ENCODE peak calls at places on chromosomes 12 and 14, in eight cellular contexts. I is left ventricle myocardium inferior, C is progenitor cell of endocrine pancreas, T is AG09309, E is psoas muscle, A is prostate gland, L is glutamatergic neuron, B is choroid plexus epithelial cell. D is an unnamed sample.

GRCh38 chr12:68871899-68872298 is 61.1 kb downstream of the CPM start:
- DNase-seq in C (no peak), I (no peak), E (no peak), T (no peak), L (no peak), A (no peak), B (peak; percentile 77), D (no peak)

GRCh38 chr12:55019784-55020183 is at the start of gene NEUROD4:
- DNase-seq in I (peak; percentile 19), E (peak; percentile 54), C (peak; percentile 75), A (peak; percentile 16), T (peak; percentile 16), L (peak; percentile 89), B (peak; percentile 81), D (peak; percentile 86)

GRCh38 chr12:69966409-69966808 is 141.4 kb downstream of the MYRFL start:
- DNase-seq in I (peak; percentile 50), A (no peak), L (no peak), E (peak; percentile 75), B (peak; percentile 20), T (no peak), C (no peak), D (no peak)

GRCh38 chr12:12533238-12533829 is 29.3 kb downstream of the DUSP16 start:
- DNase-seq in B (peak; percentile 50), A (no peak), C (no peak), L (no peak), T (no peak), I (peak; percentile 34), E (no peak), D (no peak)

GRCh38 chr14:52314521-52315354 is 626 bp downstream of the PTGER2 start:
- DNase-seq in A (no peak), C (peak; percentile 18), E (peak; percentile 61), T (no peak), B (peak; percentile 40), L (peak; percentile 38), I (peak; percentile 26), D (peak; percentile 50)

GRCh38 chr12:10221846-10222245 is 9.2 kb downstream of the GABARAPL1 start:
- DNase-seq in L (no peak), B (no peak), E (no peak), T (no peak), I (no peak), C (no peak), A (no peak), D (no peak)

GRCh38 chr12:117733292-117733805 is 235.4 kb downstream of the KSR2 start:
- DNase-seq in I (no peak), L (no peak), E (no peak), C (no peak), A (no peak), B (no peak), T (no peak), D (no peak)

GRCh38 chr14:72677664-72678063 is 216.2 kb downstream of the DPF3 start:
- DNase-seq in B (no peak), E (no peak), A (no peak), L (no peak), I (no peak), C (no peak), T (no peak), D (no peak)

GRCh38 chr12:118436002-118436724 is 59.8 kb downstream of the SUDS3 start:
- DNase-seq in C (no peak), A (no peak), E (no peak), L (no peak), T (no peak), B (no peak), I (no peak), D (peak; percentile 7)

GRCh38 chr14:98082833-98083232 is 1189.2 kb downstream of the BCL11B start:
- DNase-seq in T (no peak), I (no peak), A (no peak), B (no peak), E (no peak), C (no peak), L (no peak), D (no peak)

GRCh38 chr14:60509438-60510253 is 700 bp downstream of the SIX6 start:
- DNase-seq in A (no peak), E (peak; percentile 38), C (no peak), I (no peak), L (peak; percentile 34), T (no peak), B (no peak), D (peak; percentile 42)

GRCh38 chr14:104786091-104786586 is 9.4 kb downstream of the AKT1 start:
- DNase-seq in C (no peak), T (no peak), B (no peak), E (no peak), I (no peak), L (peak; percentile 12), A (no peak), D (no peak)

GRCh38 chr12:108896817-108897216 is 16.9 kb downstream of the DAO start:
- DNase-seq in C (no peak), B (no peak), E (no peak), A (no peak), I (no peak), T (no peak), L (no peak), D (no peak)
- TF ChIP-seq CTCF in C (no peak), B (no peak), E (no peak), A (no peak), I (no peak), T (no peak), L (no peak), D (no peak)

GRCh38 chr12:49557917-49558215 is 10.1 kb downstream of the MCRS1 start:
- DNase-seq in C (no peak), L (no peak), B (no peak), I (no peak), T (no peak), E (peak; percentile 52), A (no peak), D (no peak)
- TF ChIP-seq CTCF in C (peak; percentile 14), L (no peak), B (peak; percentile 42), I (peak; percentile 46), T (peak; percentile 27), E (no peak), A (no peak), D (no peak)

GRCh38 chr12:85357609-85358008 is 77.6 kb downstream of the ALX1 start:
- DNase-seq in C (no peak), T (no peak), I (no peak), E (no peak), B (no peak), L (no peak), A (no peak), D (no peak)

GRCh38 chr12:85363382-85364190 is 83.6 kb downstream of the ALX1 start:
- DNase-seq in L (no peak), T (no peak), E (no peak), A (no peak), I (no peak), B (peak; percentile 67), C (no peak), D (no peak)

GRCh38 chr12:85356596-85357385 is 76.8 kb downstream of the ALX1 start:
- DNase-seq in E (no peak), I (no peak), T (no peak), A (no peak), C (no peak), B (peak; percentile 2), L (no peak), D (no peak)

GRCh38 chr12:85358715-85359114 is 78.7 kb downstream of the ALX1 start:
- DNase-seq in I (no peak), T (no peak), A (no peak), B (no peak), L (no peak), C (no peak), E (no peak), D (no peak)
- TF ChIP-seq CTCF in I (no peak), T (no peak), A (no peak), B (no peak), L (no peak), C (no peak), E (no peak), D (no peak)

GRCh38 chr14:24349742-24350141 is 10.0 kb upstream of the RIPK3 start:
- DNase-seq in B (no peak), I (no peak), A (no peak), L (no peak), T (no peak), E (no peak), C (no peak), D (no peak)

GRCh38 chr14:24353551-24354529 is 14.0 kb upstream of the RIPK3 start:
- DNase-seq in A (no peak), B (peak; percentile 71), L (no peak), I (no peak), T (no peak), C (no peak), E (no peak), D (no peak)

GRCh38 chr14:24355009-24355408 is 13.0 kb upstream of the NFATC4 start:
- DNase-seq in T (no peak), C (no peak), I (no peak), E (no peak), L (no peak), A (no peak), B (no peak), D (no peak)

GRCh38 chr14:24348186-24348585 is 8.4 kb upstream of the RIPK3 start:
- DNase-seq in A (no peak), E (no peak), T (no peak), L (no peak), I (no peak), C (no peak), B (no peak), D (no peak)

GRCh38 chr14:24351517-24351916 is 11.7 kb upstream of the RIPK3 start:
- DNase-seq in T (no peak), E (no peak), I (no peak), B (peak; percentile 68), L (no peak), A (no peak), C (no peak), D (no peak)
- TF ChIP-seq CTCF in T (peak; percentile 20), E (no peak), I (no peak), B (peak; percentile 26), L (no peak), A (no peak), C (peak; percentile 10), D (no peak)